ENCODE peak calls at places on chromosomes 12 and 14, in nine cellular contexts. One of them, this sample, is unnamed.

GRCh38 chr12:2084553-2085296 is 31.9 kb downstream of the CACNA1C start:
- DNase-seq in T follicular helper cell: no peak
- DNase-seq in activated T-cell treated with anti-CD3 and anti-CD28 coated beads for 4 hours: no peak
- DNase-seq in CD8-positive, alpha-beta memory T cell: no peak
- DNase-seq in glutamatergic neuron: no peak
- DNase-seq in NCI-H1092 treated with DMSO at 0.1 percent for 48 hours: no peak
- DNase-seq in fibroblast of pulmonary artery: peak
- DNase-seq in effector memory CD4-positive, alpha-beta T cell: no peak
- DNase-seq in fibroblast of villous mesenchyme: peak
- DNase-seq in this sample: no peak

GRCh38 chr12:25648460-25648859 is 95.4 kb upstream of the LMNTD1 start:
- DNase-seq in glutamatergic neuron: peak
- DNase-seq in CD8-positive, alpha-beta memory T cell: no peak
- DNase-seq in fibroblast of pulmonary artery: peak
- DNase-seq in effector memory CD4-positive, alpha-beta T cell: no peak
- DNase-seq in T follicular helper cell: no peak
- DNase-seq in NCI-H1092 treated with DMSO at 0.1 percent for 48 hours: no peak
- DNase-seq in activated T-cell treated with anti-CD3 and anti-CD28 coated beads for 4 hours: no peak
- DNase-seq in fibroblast of villous mesenchyme: peak
- DNase-seq in this sample: no peak

GRCh38 chr14:104826197-104826857 is 25.4 kb downstream of the ZBTB42 start:
- DNase-seq in CD8-positive, alpha-beta memory T cell: peak
- DNase-seq in glutamatergic neuron: peak
- DNase-seq in activated T-cell treated with anti-CD3 and anti-CD28 coated beads for 4 hours: peak
- DNase-seq in effector memory CD4-positive, alpha-beta T cell: peak
- DNase-seq in fibroblast of pulmonary artery: peak
- DNase-seq in T follicular helper cell: peak
- DNase-seq in NCI-H1092 treated with DMSO at 0.1 percent for 48 hours: peak
- DNase-seq in fibroblast of villous mesenchyme: peak
- DNase-seq in this sample: peak

GRCh38 chr12:120367252-120367923 is 1.6 kb downstream of the MSI1 start:
- DNase-seq in effector memory CD4-positive, alpha-beta T cell: no peak
- DNase-seq in glutamatergic neuron: peak
- DNase-seq in NCI-H1092 treated with DMSO at 0.1 percent for 48 hours: peak
- DNase-seq in activated T-cell treated with anti-CD3 and anti-CD28 coated beads for 4 hours: no peak
- DNase-seq in fibroblast of pulmonary artery: no peak
- DNase-seq in CD8-positive, alpha-beta memory T cell: no peak
- DNase-seq in T follicular helper cell: no peak
- DNase-seq in fibroblast of villous mesenchyme: no peak
- DNase-seq in this sample: no peak

GRCh38 chr12:111443086-111443485 is 37.4 kb downstream of the SH2B3 start:
- DNase-seq in fibroblast of pulmonary artery: no peak
- DNase-seq in CD8-positive, alpha-beta memory T cell: no peak
- DNase-seq in glutamatergic neuron: no peak
- DNase-seq in NCI-H1092 treated with DMSO at 0.1 percent for 48 hours: no peak
- DNase-seq in activated T-cell treated with anti-CD3 and anti-CD28 coated beads for 4 hours: no peak
- DNase-seq in effector memory CD4-positive, alpha-beta T cell: no peak
- DNase-seq in T follicular helper cell: no peak
- DNase-seq in fibroblast of villous mesenchyme: no peak
- DNase-seq in this sample: no peak

GRCh38 chr14:51068268-51068667 is 26.6 kb downstream of the TRIM9 start:
- DNase-seq in activated T-cell treated with anti-CD3 and anti-CD28 coated beads for 4 hours: no peak
- DNase-seq in NCI-H1092 treated with DMSO at 0.1 percent for 48 hours: no peak
- DNase-seq in T follicular helper cell: no peak
- DNase-seq in CD8-positive, alpha-beta memory T cell: no peak
- DNase-seq in effector memory CD4-positive, alpha-beta T cell: no peak
- DNase-seq in fibroblast of pulmonary artery: no peak
- DNase-seq in fibroblast of villous mesenchyme: no peak
- DNase-seq in glutamatergic neuron: no peak
- DNase-seq in this sample: no peak

GRCh38 chr12:98645572-98646067 is 530 bp downstream of the APAF1 start:
- DNase-seq in effector memory CD4-positive, alpha-beta T cell: no peak
- DNase-seq in fibroblast of pulmonary artery: peak
- DNase-seq in CD8-positive, alpha-beta memory T cell: no peak
- DNase-seq in NCI-H1092 treated with DMSO at 0.1 percent for 48 hours: no peak
- DNase-seq in glutamatergic neuron: no peak
- DNase-seq in fibroblast of villous mesenchyme: peak
- DNase-seq in activated T-cell treated with anti-CD3 and anti-CD28 coated beads for 4 hours: peak
- DNase-seq in T follicular helper cell: no peak
- DNase-seq in this sample: peak

GRCh38 chr14:63745858-63746425 is 18.1 kb upstream of the SGPP1 start:
- DNase-seq in fibroblast of pulmonary artery: no peak
- DNase-seq in T follicular helper cell: no peak
- DNase-seq in activated T-cell treated with anti-CD3 and anti-CD28 coated beads for 4 hours: no peak
- DNase-seq in NCI-H1092 treated with DMSO at 0.1 percent for 48 hours: no peak
- DNase-seq in effector memory CD4-positive, alpha-beta T cell: no peak
- DNase-seq in fibroblast of villous mesenchyme: no peak
- DNase-seq in glutamatergic neuron: no peak
- DNase-seq in CD8-positive, alpha-beta memory T cell: no peak
- DNase-seq in this sample: peak

GRCh38 chr14:101216725-101217463 is 313.4 kb upstream of the RTL1 start:
- DNase-seq in effector memory CD4-positive, alpha-beta T cell: no peak
- DNase-seq in NCI-H1092 treated with DMSO at 0.1 percent for 48 hours: no peak
- DNase-seq in glutamatergic neuron: no peak
- DNase-seq in fibroblast of pulmonary artery: no peak
- DNase-seq in fibroblast of villous mesenchyme: peak
- DNase-seq in CD8-positive, alpha-beta memory T cell: no peak
- DNase-seq in activated T-cell treated with anti-CD3 and anti-CD28 coated beads for 4 hours: no peak
- DNase-seq in T follicular helper cell: no peak
- DNase-seq in this sample: no peak

GRCh38 chr14:89027097-89027740 is 202.8 kb downstream of the TTC8 start:
- DNase-seq in glutamatergic neuron: peak
- DNase-seq in activated T-cell treated with anti-CD3 and anti-CD28 coated beads for 4 hours: peak
- DNase-seq in effector memory CD4-positive, alpha-beta T cell: peak
- DNase-seq in CD8-positive, alpha-beta memory T cell: peak
- DNase-seq in fibroblast of villous mesenchyme: no peak
- DNase-seq in NCI-H1092 treated with DMSO at 0.1 percent for 48 hours: peak
- DNase-seq in T follicular helper cell: peak
- DNase-seq in fibroblast of pulmonary artery: peak
- DNase-seq in this sample: peak

GRCh38 chr12:74021937-74022336 is 515.7 kb upstream of the ATXN7L3B start:
- DNase-seq in fibroblast of pulmonary artery: peak
- DNase-seq in fibroblast of villous mesenchyme: peak
- DNase-seq in effector memory CD4-positive, alpha-beta T cell: no peak
- DNase-seq in glutamatergic neuron: peak
- DNase-seq in T follicular helper cell: no peak
- DNase-seq in NCI-H1092 treated with DMSO at 0.1 percent for 48 hours: peak
- DNase-seq in activated T-cell treated with anti-CD3 and anti-CD28 coated beads for 4 hours: no peak
- DNase-seq in CD8-positive, alpha-beta memory T cell: no peak
- DNase-seq in this sample: peak

GRCh38 chr14:32693114-32693513 is 245.6 kb upstream of the NPAS3 start:
- DNase-seq in fibroblast of pulmonary artery: peak
- DNase-seq in NCI-H1092 treated with DMSO at 0.1 percent for 48 hours: peak
- DNase-seq in effector memory CD4-positive, alpha-beta T cell: no peak
- DNase-seq in T follicular helper cell: no peak
- DNase-seq in activated T-cell treated with anti-CD3 and anti-CD28 coated beads for 4 hours: no peak
- DNase-seq in fibroblast of villous mesenchyme: no peak
- DNase-seq in glutamatergic neuron: no peak
- DNase-seq in CD8-positive, alpha-beta memory T cell: no peak
- DNase-seq in this sample: no peak

GRCh38 chr14:101707863-101708620 is 53.5 kb upstream of the PPP2R5C start:
- DNase-seq in T follicular helper cell: no peak
- DNase-seq in glutamatergic neuron: no peak
- DNase-seq in effector memory CD4-positive, alpha-beta T cell: no peak
- DNase-seq in fibroblast of villous mesenchyme: no peak
- DNase-seq in NCI-H1092 treated with DMSO at 0.1 percent for 48 hours: no peak
- DNase-seq in activated T-cell treated with anti-CD3 and anti-CD28 coated beads for 4 hours: no peak
- DNase-seq in fibroblast of pulmonary artery: no peak
- DNase-seq in CD8-positive, alpha-beta memory T cell: no peak
- DNase-seq in this sample: no peak

GRCh38 chr12:86683568-86683991 is 427.4 kb upstream of the MGAT4C start:
- DNase-seq in T follicular helper cell: no peak
- DNase-seq in glutamatergic neuron: no peak
- DNase-seq in fibroblast of pulmonary artery: peak
- DNase-seq in CD8-positive, alpha-beta memory T cell: no peak
- DNase-seq in activated T-cell treated with anti-CD3 and anti-CD28 coated beads for 4 hours: no peak
- DNase-seq in NCI-H1092 treated with DMSO at 0.1 percent for 48 hours: no peak
- DNase-seq in fibroblast of villous mesenchyme: peak
- DNase-seq in effector memory CD4-positive, alpha-beta T cell: no peak
- DNase-seq in this sample: no peak

GRCh38 chr12:132836803-132837331 is 8.2 kb upstream of the GOLGA3 start:
- DNase-seq in glutamatergic neuron: no peak
- DNase-seq in CD8-positive, alpha-beta memory T cell: no peak
- DNase-seq in fibroblast of villous mesenchyme: no peak
- DNase-seq in effector memory CD4-positive, alpha-beta T cell: no peak
- DNase-seq in T follicular helper cell: no peak
- DNase-seq in fibroblast of pulmonary artery: no peak
- DNase-seq in NCI-H1092 treated with DMSO at 0.1 percent for 48 hours: no peak
- DNase-seq in activated T-cell treated with anti-CD3 and anti-CD28 coated beads for 4 hours: no peak
- DNase-seq in this sample: no peak

GRCh38 chr12:56165369-56165768 is 7.2 kb downstream of the MYL6 start:
- DNase-seq in effector memory CD4-positive, alpha-beta T cell: no peak
- DNase-seq in glutamatergic neuron: no peak
- DNase-seq in fibroblast of villous mesenchyme: no peak
- DNase-seq in fibroblast of pulmonary artery: no peak
- DNase-seq in NCI-H1092 treated with DMSO at 0.1 percent for 48 hours: no peak
- DNase-seq in activated T-cell treated with anti-CD3 and anti-CD28 coated beads for 4 hours: no peak
- DNase-seq in T follicular helper cell: no peak
- DNase-seq in CD8-positive, alpha-beta memory T cell: no peak
- DNase-seq in this sample: no peak

GRCh38 chr14:94126800-94127199 is 2.6 kb downstream of the IFI27L2 start:
- DNase-seq in effector memory CD4-positive, alpha-beta T cell: no peak
- DNase-seq in glutamatergic neuron: no peak
- DNase-seq in fibroblast of pulmonary artery: no peak
- DNase-seq in activated T-cell treated with anti-CD3 and anti-CD28 coated beads for 4 hours: no peak
- DNase-seq in CD8-positive, alpha-beta memory T cell: no peak
- DNase-seq in T follicular helper cell: no peak
- DNase-seq in NCI-H1092 treated with DMSO at 0.1 percent for 48 hours: no peak
- DNase-seq in fibroblast of villous mesenchyme: no peak
- DNase-seq in this sample: no peak

GRCh38 chr12:87317302-87317701 is 711.9 kb downstream of the C12orf50 start:
- DNase-seq in activated T-cell treated with anti-CD3 and anti-CD28 coated beads for 4 hours: no peak
- DNase-seq in NCI-H1092 treated with DMSO at 0.1 percent for 48 hours: no peak
- DNase-seq in CD8-positive, alpha-beta memory T cell: no peak
- DNase-seq in T follicular helper cell: no peak
- DNase-seq in fibroblast of villous mesenchyme: no peak
- DNase-seq in fibroblast of pulmonary artery: no peak
- DNase-seq in glutamatergic neuron: no peak
- DNase-seq in effector memory CD4-positive, alpha-beta T cell: no peak
- DNase-seq in this sample: no peak

GRCh38 chr14:72617391-72618011 is 276.4 kb downstream of the DPF3 start:
- DNase-seq in fibroblast of pulmonary artery: no peak
- DNase-seq in T follicular helper cell: no peak
- DNase-seq in fibroblast of villous mesenchyme: peak
- DNase-seq in glutamatergic neuron: no peak
- DNase-seq in activated T-cell treated with anti-CD3 and anti-CD28 coated beads for 4 hours: no peak
- DNase-seq in effector memory CD4-positive, alpha-beta T cell: no peak
- DNase-seq in CD8-positive, alpha-beta memory T cell: no peak
- DNase-seq in NCI-H1092 treated with DMSO at 0.1 percent for 48 hours: no peak
- DNase-seq in this sample: no peak

GRCh38 chr12:109770104-109770860 is 56.7 kb downstream of the FAM222A start:
- DNase-seq in glutamatergic neuron: no peak
- DNase-seq in CD8-positive, alpha-beta memory T cell: no peak
- DNase-seq in fibroblast of pulmonary artery: no peak
- DNase-seq in activated T-cell treated with anti-CD3 and anti-CD28 coated beads for 4 hours: no peak
- DNase-seq in T follicular helper cell: no peak
- DNase-seq in effector memory CD4-positive, alpha-beta T cell: no peak
- DNase-seq in NCI-H1092 treated with DMSO at 0.1 percent for 48 hours: no peak
- DNase-seq in fibroblast of villous mesenchyme: no peak
- DNase-seq in this sample: no peak

GRCh38 chr12:27821259-27821973 is 41.4 kb upstream of the MANSC4 start:
- DNase-seq in NCI-H1092 treated with DMSO at 0.1 percent for 48 hours: peak
- DNase-seq in CD8-positive, alpha-beta memory T cell: peak
- DNase-seq in glutamatergic neuron: no peak
- DNase-seq in T follicular helper cell: peak
- DNase-seq in fibroblast of pulmonary artery: peak
- DNase-seq in activated T-cell treated with anti-CD3 and anti-CD28 coated beads for 4 hours: peak
- DNase-seq in effector memory CD4-positive, alpha-beta T cell: peak
- DNase-seq in fibroblast of villous mesenchyme: peak
- DNase-seq in this sample: peak

GRCh38 chr14:64823305-64823985 is 56.3 kb downstream of the SPTB start:
- DNase-seq in CD8-positive, alpha-beta memory T cell: peak
- DNase-seq in T follicular helper cell: peak
- DNase-seq in NCI-H1092 treated with DMSO at 0.1 percent for 48 hours: peak
- DNase-seq in glutamatergic neuron: peak
- DNase-seq in activated T-cell treated with anti-CD3 and anti-CD28 coated beads for 4 hours: peak
- DNase-seq in fibroblast of pulmonary artery: peak
- DNase-seq in effector memory CD4-positive, alpha-beta T cell: peak
- DNase-seq in fibroblast of villous mesenchyme: peak
- DNase-seq in this sample: peak

GRCh38 chr12:50241178-50241577 is 42.1 kb downstream of the LIMA1 start:
- DNase-seq in CD8-positive, alpha-beta memory T cell: no peak
- DNase-seq in NCI-H1092 treated with DMSO at 0.1 percent for 48 hours: peak
- DNase-seq in effector memory CD4-positive, alpha-beta T cell: no peak
- DNase-seq in glutamatergic neuron: no peak
- DNase-seq in activated T-cell treated with anti-CD3 and anti-CD28 coated beads for 4 hours: no peak
- DNase-seq in fibroblast of villous mesenchyme: peak
- DNase-seq in fibroblast of pulmonary artery: no peak
- DNase-seq in T follicular helper cell: no peak
- DNase-seq in this sample: no peak

GRCh38 chr12:123912415-123913385 is 59.9 kb downstream of the CCDC92 start:
- DNase-seq in effector memory CD4-positive, alpha-beta T cell: no peak
- DNase-seq in glutamatergic neuron: no peak
- DNase-seq in activated T-cell treated with anti-CD3 and anti-CD28 coated beads for 4 hours: no peak
- DNase-seq in fibroblast of pulmonary artery: peak
- DNase-seq in fibroblast of villous mesenchyme: no peak
- DNase-seq in NCI-H1092 treated with DMSO at 0.1 percent for 48 hours: peak
- DNase-seq in T follicular helper cell: no peak
- DNase-seq in CD8-positive, alpha-beta memory T cell: no peak
- DNase-seq in this sample: no peak

GRCh38 chr12:102811125-102811737 is 105.8 kb downstream of the PAH start:
- DNase-seq in T follicular helper cell: no peak
- DNase-seq in CD8-positive, alpha-beta memory T cell: no peak
- DNase-seq in NCI-H1092 treated with DMSO at 0.1 percent for 48 hours: peak
- DNase-seq in fibroblast of pulmonary artery: peak
- DNase-seq in effector memory CD4-positive, alpha-beta T cell: no peak
- DNase-seq in glutamatergic neuron: peak
- DNase-seq in activated T-cell treated with anti-CD3 and anti-CD28 coated beads for 4 hours: no peak
- DNase-seq in fibroblast of villous mesenchyme: peak
- DNase-seq in this sample: no peak

GRCh38 chr12:123233505-123234299 is 466 bp downstream of the MTRFR start:
- DNase-seq in fibroblast of pulmonary artery: peak
- DNase-seq in effector memory CD4-positive, alpha-beta T cell: no peak
- DNase-seq in CD8-positive, alpha-beta memory T cell: no peak
- DNase-seq in T follicular helper cell: no peak
- DNase-seq in NCI-H1092 treated with DMSO at 0.1 percent for 48 hours: no peak
- DNase-seq in glutamatergic neuron: no peak
- DNase-seq in fibroblast of villous mesenchyme: no peak
- DNase-seq in activated T-cell treated with anti-CD3 and anti-CD28 coated beads for 4 hours: no peak
- DNase-seq in this sample: no peak

GRCh38 chr12:80201908-80202307 is 102.6 kb downstream of the OTOGL start:
- DNase-seq in glutamatergic neuron: no peak
- DNase-seq in CD8-positive, alpha-beta memory T cell: no peak
- DNase-seq in fibroblast of pulmonary artery: no peak
- DNase-seq in NCI-H1092 treated with DMSO at 0.1 percent for 48 hours: no peak
- DNase-seq in effector memory CD4-positive, alpha-beta T cell: no peak
- DNase-seq in fibroblast of villous mesenchyme: no peak
- DNase-seq in T follicular helper cell: no peak
- DNase-seq in activated T-cell treated with anti-CD3 and anti-CD28 coated beads for 4 hours: no peak
- DNase-seq in this sample: no peak

GRCh38 chr12:83960767-83961166 is 951.8 kb downstream of the SLC6A15 start:
- DNase-seq in T follicular helper cell: no peak
- DNase-seq in fibroblast of pulmonary artery: no peak
- DNase-seq in effector memory CD4-positive, alpha-beta T cell: no peak
- DNase-seq in activated T-cell treated with anti-CD3 and anti-CD28 coated beads for 4 hours: no peak
- DNase-seq in NCI-H1092 treated with DMSO at 0.1 percent for 48 hours: no peak
- DNase-seq in glutamatergic neuron: no peak
- DNase-seq in fibroblast of villous mesenchyme: no peak
- DNase-seq in CD8-positive, alpha-beta memory T cell: no peak
- DNase-seq in this sample: no peak

GRCh38 chr12:117686911-117687377 is 281.8 kb downstream of the KSR2 start:
- DNase-seq in fibroblast of villous mesenchyme: peak
- DNase-seq in T follicular helper cell: no peak
- DNase-seq in activated T-cell treated with anti-CD3 and anti-CD28 coated beads for 4 hours: no peak
- DNase-seq in fibroblast of pulmonary artery: no peak
- DNase-seq in glutamatergic neuron: no peak
- DNase-seq in CD8-positive, alpha-beta memory T cell: no peak
- DNase-seq in NCI-H1092 treated with DMSO at 0.1 percent for 48 hours: peak
- DNase-seq in effector memory CD4-positive, alpha-beta T cell: no peak
- DNase-seq in this sample: no peak

GRCh38 chr14:22555573-22556011 is 33.4 kb downstream of the DAD1 start:
- DNase-seq in NCI-H1092 treated with DMSO at 0.1 percent for 48 hours: no peak
- DNase-seq in T follicular helper cell: peak
- DNase-seq in CD8-positive, alpha-beta memory T cell: peak
- DNase-seq in fibroblast of pulmonary artery: no peak
- DNase-seq in glutamatergic neuron: no peak
- DNase-seq in fibroblast of villous mesenchyme: no peak
- DNase-seq in activated T-cell treated with anti-CD3 and anti-CD28 coated beads for 4 hours: peak
- DNase-seq in effector memory CD4-positive, alpha-beta T cell: peak
- DNase-seq in this sample: peak

GRCh38 chr12:24778486-24779304 is 170.2 kb downstream of the BCAT1 start:
- DNase-seq in fibroblast of villous mesenchyme: peak
- DNase-seq in effector memory CD4-positive, alpha-beta T cell: no peak
- DNase-seq in NCI-H1092 treated with DMSO at 0.1 percent for 48 hours: peak
- DNase-seq in fibroblast of pulmonary artery: peak
- DNase-seq in T follicular helper cell: no peak
- DNase-seq in glutamatergic neuron: no peak
- DNase-seq in CD8-positive, alpha-beta memory T cell: no peak
- DNase-seq in activated T-cell treated with anti-CD3 and anti-CD28 coated beads for 4 hours: no peak
- DNase-seq in this sample: no peak

This sample was measured in activated CD4-positive, alpha-beta T cell treated with anti-CD3 and anti-CD28 coated beads for 4 hours.